ENCODE peak calls at places on chromosomes 13 and 19, in ten cellular contexts. P is GDM1; F is activated CD4-positive, CD25-positive, alpha-beta regulatory T cell treated with anti-CD3 and anti-CD28 coated beads, Interleukin-2, amount 50 U/mL, for 16 hours; T is stimulated activated CD8-positive, alpha-beta memory T cell treated with anti-CD3 and anti-CD28 coated beads, Interleukin-2, amount 100 ng/mL, for 1 hour; B is CMK; V is mucosa of descending colon; E is fibroblast of lung; C is WTC11; X is neural progenitor cell; Q is gastrocnemius medialis. I is an unnamed sample.

GRCh38 chr19:6828306-6828697 is 55.8 kb downstream of the VAV1 start:
- DNase-seq in C (no peak), T (no peak), P (no peak), Q (no peak), B (no peak), F (no peak), V (no peak), X (no peak), E (no peak), I (no peak)

GRCh38 chr13:43072394-43072793 is 49.0 kb downstream of the DNAJC15 start:
- DNase-seq in C (no peak), E (peak; percentile 51), Q (peak; percentile 36), T (no peak), B (no peak), P (no peak), V (no peak), X (no peak), F (no peak), I (no peak)

GRCh38 chr19:49017666-49018351 is 918 bp upstream of the LHB start:
- DNase-seq in Q (peak; percentile 35), T (peak; percentile 51), E (peak; percentile 47), X (peak; percentile 79), B (peak; percentile 64), P (no peak), F (peak; percentile 34), V (peak; percentile 69), C (peak; percentile 66), I (no peak)

GRCh38 chr13:95784161-95784880 is 107.4 kb downstream of the DNAJC3 start:
- DNase-seq in F (no peak), T (no peak), V (no peak), X (no peak), E (peak; percentile 89), Q (no peak), B (no peak), C (no peak), P (no peak), I (peak; percentile 13)

GRCh38 chr13:109874921-109875454 is 88.6 kb upstream of the IRS2 start:
- DNase-seq in E (peak; percentile 51), B (no peak), V (no peak), T (no peak), X (no peak), F (no peak), P (no peak), C (no peak), Q (no peak), I (peak; percentile 5)

GRCh38 chr13:51714663-51715168 is 89.2 kb downstream of the DHRS12 start:
- DNase-seq in F (no peak), C (no peak), V (no peak), B (no peak), E (peak; percentile 62), P (peak; percentile 26), X (no peak), Q (no peak), T (no peak), I (no peak)

GRCh38 chr19:51587264-51588191 is 16.4 kb downstream of the ZNF175 start:
- DNase-seq in P (no peak), B (no peak), E (no peak), Q (no peak), T (no peak), C (no peak), F (no peak), V (no peak), X (no peak), I (no peak)

GRCh38 chr13:49681837-49682236 is 9.4 kb downstream of the EBPL start:
- DNase-seq in Q (no peak), F (no peak), B (no peak), X (peak; percentile 8), V (no peak), P (no peak), T (no peak), C (no peak), E (peak; percentile 15), I (no peak)